ENCODE peak calls at places on chromosomes 4 and X, in ten cellular contexts. P, Q, O, W, A, B, F, T, V and K are unnamed samples.

GRCh38 chr4:71995297-71995696 is 36.5 kb upstream of the NPFFR2 start:
- DNase-seq in P (no peak), Q (no peak), O (no peak), W (no peak), A (no peak), B (no peak), F (no peak), T (no peak), V (no peak), K (no peak)

GRCh38 chr4:167274346-167274745 is 40.1 kb upstream of the SPOCK3 start:
- DNase-seq in P (no peak), Q (no peak), O (no peak), W (no peak), A (peak; percentile 1), B (no peak), F (no peak), T (no peak), V (no peak), K (no peak)

GRCh38 chrX:118739577-118739976 is 12.2 kb downstream of the IL13RA1 start:
- DNase-seq in P (no peak), Q (no peak), O (no peak), W (no peak), A (no peak), B (no peak), F (no peak), T (no peak), V (no peak), K (no peak)

GRCh38 chr4:46781434-46782092 is 127.5 kb downstream of the COX7B2 start:
- DNase-seq in P (no peak), Q (no peak), O (no peak), W (no peak), A (no peak), B (no peak), F (no peak), T (no peak), V (no peak), K (no peak)

GRCh38 chrX:128975716-128976115 is 547.6 kb downstream of the SMARCA1 start:
- DNase-seq in P (no peak), Q (peak; percentile 72), O (peak; percentile 61), W (peak; percentile 42), A (no peak), B (no peak), F (peak; percentile 59), T (no peak), V (no peak), K (no peak)

GRCh38 chr4:10106421-10107039 is 10.1 kb downstream of the WDR1 start:
- DNase-seq in P (no peak), Q (no peak), O (peak; percentile 80), W (peak; percentile 60), A (peak; percentile 98), B (peak; percentile 74), F (no peak), T (peak; percentile 90), V (peak; percentile 73), K (peak; percentile 94)

GRCh38 chrX:149511081-149511480 is 6.0 kb upstream of the IDS start:
- DNase-seq in P (no peak), Q (peak; percentile 72), O (peak; percentile 48), W (no peak), A (no peak), B (no peak), F (no peak), T (no peak), V (no peak), K (no peak)

GRCh38 chr4:156746111-156746510 is 225.5 kb downstream of the PDGFC start:
- DNase-seq in P (no peak), Q (no peak), O (no peak), W (no peak), A (no peak), B (no peak), F (no peak), T (no peak), V (no peak), K (no peak)